ENCODE peak calls at places on chromosomes 5 and 9, in six cellular contexts. M, Z, N, Y, R and W are unnamed samples.
A peak's percentile ranks its signal among the peaks of the same experiment; 100 is the strongest.

GRCh38 chr9:116160676-116161571 is 7.3 kb downstream of the PAPPA start:
- DNase-seq in Y (peak; percentile 61), R (no peak), Z (no peak), N (no peak), M (no peak), W (no peak)

GRCh38 chr9:83596899-83597504 is 25.9 kb upstream of the IDNK start:
- DNase-seq in M (peak; percentile 23), N (no peak), R (peak; percentile 16), Y (peak; percentile 38), Z (peak; percentile 45), W (peak; percentile 53)

GRCh38 chr5:59843511-59844230 is 49.9 kb downstream of the PDE4D start:
- DNase-seq in M (no peak), Z (peak; percentile 41), Y (no peak), N (no peak), R (peak; percentile 69), W (no peak)

GRCh38 chr9:98855592-98855991 is 48.1 kb downstream of the GALNT12 start:
- DNase-seq in Z (no peak), Y (no peak), N (no peak), R (no peak), M (no peak), W (no peak)

GRCh38 chr9:134053941-134054761 is 13.7 kb downstream of the BRD3 start:
- DNase-seq in M (no peak), N (no peak), Y (no peak), Z (no peak), R (no peak), W (no peak)

GRCh38 chr9:36823934-36824333 is 210.1 kb downstream of the PAX5 start:
- DNase-seq in M (no peak), R (no peak), Z (no peak), Y (no peak), N (no peak), W (no peak)

GRCh38 chr5:67516959-67517358 is 320.4 kb upstream of the CD180 start:
- DNase-seq in Z (peak; percentile 42), M (no peak), N (no peak), R (peak; percentile 60), Y (peak; percentile 73), W (no peak)

GRCh38 chr5:148343049-148343413 is 7.7 kb downstream of the SPINK9 start:
- DNase-seq in M (no peak), N (no peak), Z (peak; percentile 93), Y (no peak), R (peak; percentile 88), W (peak; percentile 82)

GRCh38 chr9:90007516-90008430 is 403.0 kb downstream of the GADD45G start:
- DNase-seq in M (no peak), R (peak; percentile 78), Z (peak; percentile 72), Y (peak; percentile 67), N (peak; percentile 37), W (peak; percentile 23)

GRCh38 chr5:100797863-100798262 is 105.2 kb downstream of the ST8SIA4 start:
- DNase-seq in N (no peak), R (peak; percentile 87), Z (peak; percentile 84), M (no peak), Y (no peak), W (peak; percentile 45)

GRCh38 chr9:101566904-101567724 is 27.7 kb downstream of the PPP3R2 start:
- DNase-seq in Z (peak; percentile 62), M (no peak), N (no peak), Y (peak; percentile 25), R (peak; percentile 55), W (peak; percentile 45)

GRCh38 chr9:69620731-69621130 is 51.4 kb downstream of the APBA1 start:
- DNase-seq in Y (no peak), N (no peak), M (no peak), Z (no peak), R (no peak), W (no peak)

DNA sequence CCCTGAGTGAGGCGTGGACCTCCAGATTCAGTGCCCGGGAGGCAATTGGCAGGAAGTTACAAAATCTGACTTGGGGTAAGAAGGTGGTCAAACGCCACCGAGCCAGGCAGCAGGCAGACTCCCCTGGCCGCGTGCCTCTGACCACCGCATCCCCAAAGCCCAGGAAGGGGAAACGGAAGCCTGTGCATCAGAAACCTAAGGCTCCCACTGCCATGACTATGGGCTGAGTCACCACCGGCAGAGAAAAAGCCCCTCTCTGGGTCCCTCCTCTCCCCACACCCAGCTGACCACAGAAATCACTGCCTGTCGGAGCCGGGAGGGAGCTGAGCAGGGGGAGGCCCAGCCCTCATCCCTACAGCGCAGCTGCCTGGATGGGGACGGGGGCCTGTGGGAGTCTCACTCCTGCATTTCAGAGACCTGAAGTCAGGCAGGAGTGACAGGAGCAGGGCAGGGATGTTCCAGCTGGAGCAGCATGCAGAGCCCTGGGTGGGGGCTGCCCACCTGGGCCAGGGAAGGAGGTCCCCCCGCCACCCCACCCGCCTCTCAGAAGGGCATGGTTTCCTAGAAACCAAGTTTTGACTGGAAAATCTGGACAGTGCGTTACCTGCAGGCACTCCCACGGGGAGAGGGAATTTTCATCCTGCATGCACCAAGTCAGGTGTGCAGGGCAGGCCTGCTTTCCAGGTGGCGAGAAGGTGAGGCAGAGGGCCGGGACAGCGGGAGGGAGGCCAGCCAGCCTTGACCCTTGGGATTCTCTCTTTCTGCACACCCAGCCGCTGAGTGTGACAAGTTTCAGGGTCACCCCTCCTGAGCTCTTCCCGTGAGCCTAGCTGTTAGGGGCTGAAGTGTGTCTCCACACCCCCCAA is 68.2 kb downstream of the LRSAM1 start:
- DNase-seq in Y (peak; percentile 95), Z (peak; percentile 88), R (peak; percentile 90), N (peak; percentile 91), M (peak; percentile 38), W (peak; percentile 96)
- TF ChIP-seq CTCF in Y (no peak), Z (no peak), R (no peak), N (no peak), M (no peak), W (no peak)

GRCh38 chr5:42965934-42966333 is 74.2 kb downstream of the ANXA2R start:
- DNase-seq in N (no peak), R (no peak), Y (no peak), Z (no peak), M (no peak), W (no peak)

GRCh38 chr5:42974546-42974945 is 65.6 kb downstream of the ANXA2R start:
- DNase-seq in Z (peak; percentile 73), R (peak; percentile 66), N (no peak), M (no peak), Y (no peak), W (no peak)

GRCh38 chr5:42970636-42971559 is 69.2 kb downstream of the ANXA2R start:
- DNase-seq in M (no peak), N (no peak), R (no peak), Z (no peak), Y (no peak), W (peak; percentile 17)
- TF ChIP-seq CTCF in M (no peak), N (peak; percentile 11), R (peak; percentile 13), Z (no peak), Y (peak; percentile 28), W (no peak)

DNA sequence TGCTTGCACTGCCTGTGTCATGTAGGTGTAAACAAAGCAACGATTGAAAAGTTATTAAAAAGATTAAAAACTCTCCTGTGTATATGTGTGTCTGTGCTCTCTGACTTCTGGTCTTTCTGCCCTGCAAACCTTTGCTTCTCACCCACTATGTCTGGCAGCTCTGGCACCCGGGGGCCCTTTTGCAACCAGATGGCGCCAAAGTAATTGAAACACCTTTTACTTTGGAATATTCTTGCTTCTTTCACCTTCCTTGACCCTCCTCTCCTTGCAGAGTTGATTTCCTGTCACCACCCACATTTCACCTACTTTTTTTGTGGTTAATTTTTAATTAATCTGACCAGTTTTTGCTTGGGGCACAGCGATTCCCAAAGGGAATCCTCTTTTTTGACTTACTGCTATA is 275.5 kb downstream of the ARHGEF28 start:
- DNase-seq in R (no peak), Y (no peak), M (no peak), N (no peak), Z (peak; percentile 14), W (peak; percentile 23)
- TF ChIP-seq CTCF in R (peak; percentile 8), Y (no peak), M (no peak), N (peak; percentile 12), Z (peak; percentile 26), W (no peak)

DNA sequence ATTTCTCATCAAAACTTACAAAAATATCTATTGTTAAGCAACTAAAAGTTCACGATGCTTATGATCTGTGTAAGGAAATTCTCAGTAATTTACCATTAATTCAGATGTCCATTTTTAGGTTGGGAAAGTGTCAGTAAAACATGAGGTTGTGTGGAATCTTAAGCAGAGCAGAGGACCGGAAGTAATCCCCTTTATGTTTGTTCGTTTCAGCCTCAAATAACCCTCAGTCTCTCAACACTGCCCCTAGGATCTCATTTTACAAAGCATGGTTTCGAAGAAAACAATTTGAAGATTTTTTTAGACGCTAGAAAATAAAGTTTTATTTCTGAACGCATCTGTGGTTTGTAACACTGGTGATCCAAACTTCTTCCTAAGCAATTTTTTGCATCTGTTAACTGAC is 504.2 kb downstream of the MAT2B start:
- DNase-seq in Y (no peak), M (no peak), N (no peak), R (no peak), Z (no peak), W (no peak)
- TF ChIP-seq CTCF in Y (no peak), M (no peak), N (no peak), R (no peak), Z (no peak), W (no peak)

DNA sequence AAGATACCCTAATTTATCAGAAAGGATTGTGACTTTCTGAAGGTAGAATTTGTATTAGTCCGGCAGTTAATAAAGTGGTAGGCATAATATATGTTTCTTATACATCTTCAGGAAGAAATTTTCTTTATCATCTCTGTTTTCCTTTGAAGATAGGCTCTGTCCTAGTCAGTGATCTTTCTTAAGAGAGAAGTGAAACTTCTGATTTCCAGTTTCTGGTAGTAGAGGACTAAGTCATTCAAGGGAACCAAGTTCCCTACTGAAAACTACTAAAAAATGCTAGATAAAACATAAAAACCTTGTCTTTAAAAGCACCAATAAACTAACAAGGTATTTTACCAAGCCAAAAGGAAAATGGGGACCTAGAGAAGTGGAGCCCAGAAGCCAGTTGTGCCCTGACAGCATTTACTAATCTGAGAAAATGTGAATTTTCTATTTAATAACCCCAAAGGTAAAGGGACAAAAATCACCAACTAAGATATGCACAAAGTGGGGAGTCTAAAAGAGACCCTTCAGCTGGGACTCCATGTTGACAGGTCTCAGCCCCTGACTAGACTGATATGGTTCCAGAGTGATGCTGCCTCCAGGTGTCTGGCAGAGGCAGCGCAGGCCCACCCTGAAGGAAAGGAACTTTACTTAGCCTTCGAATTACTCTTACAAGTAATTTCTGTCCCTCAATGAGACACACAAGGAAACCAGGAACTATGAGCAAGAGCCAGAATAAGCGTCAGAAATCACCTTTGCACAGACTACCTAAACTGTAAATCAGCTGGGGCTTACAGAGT is 72.7 kb downstream of the FAM78A start:
- DNase-seq in R (no peak), Y (no peak), Z (no peak), N (no peak), M (no peak), W (no peak)
- TF ChIP-seq CTCF in R (no peak), Y (peak; percentile 30), Z (peak; percentile 34), N (peak; percentile 45), M (no peak), W (no peak)

GRCh38 chr5:40716000-40716399 is 36.3 kb downstream of the PTGER4 start:
- DNase-seq in M (no peak), Y (peak; percentile 10), R (peak; percentile 29), Z (peak; percentile 38), N (no peak), W (peak; percentile 11)
- TF ChIP-seq CTCF in M (no peak), Y (no peak), R (peak; percentile 30), Z (peak; percentile 41), N (peak; percentile 23), W (no peak)